ENCODE peak calls at places on chromosomes 11 and 22, in six cellular contexts. L, F, K, H, D and G are unnamed samples.
A peak's percentile ranks its signal among the peaks of the same experiment; 100 is the strongest.

GRCh38 chr11:117767071-117767470 is 29.9 kb downstream of the DSCAML1 start:
- DNase-seq in K (no peak), H (no peak), L (no peak), F (no peak), D (no peak), G (no peak)

GRCh38 chr11:114673661-114674060 is 4.7 kb upstream of the NXPE2 start:
- DNase-seq in F (no peak), K (no peak), H (no peak), L (no peak), D (no peak), G (no peak)

GRCh38 chr11:82732734-82733443 is 775 bp downstream of the FAM181B start:
- DNase-seq in F (peak; percentile 25), H (no peak), L (no peak), K (no peak), D (peak; percentile 53), G (no peak)

GRCh38 chr22:22884010-22884887 is 3.4 kb upstream of the IGLL5 start:
- DNase-seq in H (peak; percentile 80), K (peak; percentile 75), F (peak; percentile 70), D (peak; percentile 74), L (peak; percentile 30), G (peak; percentile 43)

GRCh38 chr22:29914165-29914564 is 31.2 kb downstream of the MTMR3 start:
- DNase-seq in D (no peak), H (no peak), K (peak; percentile 82), L (peak; percentile 6), F (no peak), G (no peak)

GRCh38 chr11:9804414-9804902 is 140.6 kb downstream of the SWAP70 start:
- DNase-seq in F (no peak), K (no peak), D (no peak), L (no peak), H (no peak), G (no peak)

GRCh38 chr22:19287889-19288288 is 3.6 kb downstream of the CLTCL1 start:
- DNase-seq in H (no peak), L (no peak), K (peak; percentile 77), D (no peak), F (no peak), G (no peak)

GRCh38 chr11:73230931-73231330 is 12.8 kb downstream of the P2RY2 start:
- DNase-seq in D (no peak), K (no peak), L (no peak), H (no peak), F (no peak), G (no peak)

GRCh38 chr11:70128435-70128906 is 50.4 kb downstream of the ANO1 start:
- DNase-seq in D (no peak), H (peak; percentile 49), K (peak; percentile 11), F (no peak), L (peak; percentile 47), G (no peak)

GRCh38 chr11:37449146-37449545 is 851.1 kb upstream of the RAG2 start:
- DNase-seq in L (peak; percentile 9), H (no peak), K (peak; percentile 78), D (no peak), F (no peak), G (no peak)

GRCh38 chr11:2930705-2931415 is 1.6 kb upstream of the PHLDA2 start:
- DNase-seq in F (no peak), L (peak; percentile 72), H (peak; percentile 74), K (peak; percentile 91), D (peak; percentile 85), G (peak; percentile 45)

GRCh38 chr11:70813651-70814050 is 415.3 kb downstream of the CTTN start:
- DNase-seq in D (no peak), L (no peak), F (no peak), H (no peak), K (no peak), G (no peak)

GRCh38 chr11:2366271-2366670 is 10.8 kb upstream of the CD81 start:
- DNase-seq in L (no peak), D (no peak), H (no peak), F (no peak), K (no peak), G (no peak)

GRCh38 chr11:124075841-124076571 is 34.9 kb upstream of the OR10G7 start:
- DNase-seq in F (no peak), L (no peak), D (peak; percentile 28), H (no peak), K (peak; percentile 22), G (no peak)

GRCh38 chr11:18321622-18321990 is 334 bp downstream of the HPS5 start:
- DNase-seq in K (no peak), H (no peak), L (no peak), F (no peak), D (peak; percentile 16), G (no peak)

GRCh38 chr11:35111171-35112055 is 27.6 kb upstream of the CD44 start:
- DNase-seq in L (peak; percentile 47), H (no peak), D (no peak), F (no peak), K (peak; percentile 84), G (no peak)

GRCh38 chr11:3208272-3208671 is 10.3 kb downstream of the MRGPRG start:
- DNase-seq in D (no peak), H (no peak), L (no peak), F (no peak), K (no peak), G (no peak)

GRCh38 chr11:132704796-132705375 is 827.4 kb downstream of the OPCML start:
- DNase-seq in F (no peak), H (no peak), K (peak; percentile 56), L (no peak), D (no peak), G (no peak)